ENCODE peak calls at places on chromosomes 16 and 17, in seven cellular contexts. Z is ovary, V is adrenal gland, O is thyroid gland, Y is tibial nerve, U is Peyer's patch, P is stomach. J is an unnamed sample. For H3K36me3, the result is how much of the 10 kb centered on the place peaks cover.

GRCh38 chr17:15958484-15958854 is 13.5 kb downstream of the ADORA2B start:
- DNase-seq in Y (no peak), V (no peak), P (no peak), O (no peak), Z (no peak), U (no peak), J (no peak)

GRCh38 chr16:10828851-10829331 is 10.3 kb upstream of the TVP23A start:
- DNase-seq in O (peak), P (peak), V (peak), U (peak), Y (peak), Z (peak), J (peak)

GRCh38 chr17:36591434-36592315 is at the start of gene DHRS11:
- DNase-seq in O (peak), Y (peak), U (peak), P (peak), Z (peak), V (peak), J (peak)

GRCh38 chr17:72287586-72287985 is 166.8 kb downstream of the SOX9 start:
- DNase-seq in V (no peak), O (peak), P (peak), U (no peak), Y (no peak), Z (no peak), J (no peak)

GRCh38 chr17:72173475-72174116 is 52.8 kb downstream of the SOX9 start:
- DNase-seq in U (no peak), P (no peak), V (no peak), Y (no peak), Z (no peak), O (no peak), J (no peak)

GRCh38 chr17:48547839-48548686 is 3.2 kb upstream of the HOXB2 start:
- DNase-seq in V (peak), Z (no peak), P (no peak), O (no peak), U (peak), Y (no peak), J (no peak)

GRCh38 chr16:72945081-72945480 is 102.8 kb downstream of the ZFHX3 start:
- DNase-seq in Y (no peak), O (no peak), V (no peak), P (no peak), U (no peak), Z (no peak), J (no peak)

GRCh38 chr17:8072727-8073461 is 14.6 kb downstream of the ALOX12B start:
- DNase-seq in Z (no peak), Y (no peak), U (peak), V (peak), O (no peak), P (no peak), J (no peak)

GRCh38 chr17:67488161-67488560 is 111.1 kb downstream of the PITPNC1 start:
- DNase-seq in P (no peak), O (no peak), Y (no peak), U (no peak), Z (no peak), V (no peak), J (peak)

GRCh38 chr17:76544123-76544915 is 4.5 kb downstream of the PRCD start:
- DNase-seq in O (no peak), V (peak), P (no peak), Y (no peak), U (no peak), Z (peak), J (no peak)

GRCh38 chr16:58127634-58128033 is 1.5 kb downstream of the CFAP20 start:
- DNase-seq in U (peak), Z (no peak), O (no peak), V (no peak), P (no peak), Y (no peak), J (no peak)

GRCh38 chr16:3696425-3697218 is 20.7 kb downstream of the TRAP1 start:
- DNase-seq in Z (no peak), P (peak), U (no peak), V (no peak), O (no peak), Y (no peak), J (no peak)

GRCh38 chr17:79529661-79530081 is 81.2 kb downstream of the RBFOX3 start:
- DNase-seq in Z (no peak), V (no peak), O (no peak), P (no peak), Y (no peak), U (no peak), J (no peak)

GRCh38 chr16:21710938-21711337 is 47.2 kb downstream of the OTOA start:
- DNase-seq in U (no peak), O (no peak), V (no peak), Z (no peak), Y (no peak), P (no peak), J (no peak)

GRCh38 chr16:82439678-82440293 is 187.0 kb upstream of the CDH13 start:
- DNase-seq in U (no peak), Z (no peak), P (no peak), O (peak), V (no peak), Y (no peak), J (no peak)

GRCh38 chr17:10875411-10875810 is 37.5 kb upstream of the PIRT start:
- DNase-seq in P (no peak), V (peak), U (no peak), O (peak), Y (no peak), Z (peak), J (no peak)

GRCh38 chr16:24221219-24221618 is 34.9 kb upstream of the CACNG3 start:
- DNase-seq in O (no peak), V (no peak), U (no peak), Y (no peak), P (no peak), Z (no peak), J (no peak)

GRCh38 chr17:68184816-68185436 is 62.9 kb upstream of the AMZ2 start:
- DNase-seq in P (no peak), Z (no peak), O (no peak), V (no peak), U (peak), Y (no peak), J (no peak)

GRCh38 chr16:57091200-57091989 is 988 bp upstream of the CPNE2 start:
- DNase-seq in V (peak), Z (peak), P (peak), O (peak), Y (peak), U (peak), J (peak)

GRCh38 chr17:20266806-20267458 is 200.4 kb downstream of the LGALS9B start:
- DNase-seq in V (peak), Z (no peak), Y (no peak), U (no peak), O (no peak), P (no peak), J (no peak)

GRCh38 chr17:11986939-11987329 is 10.3 kb downstream of the ZNF18 start:
- DNase-seq in V (no peak), Y (no peak), O (no peak), U (no peak), Z (no peak), P (no peak), J (no peak)

GRCh38 chr17:61363601-61364462 is 35.8 kb upstream of the TBX2 start:
- DNase-seq in Y (no peak), P (no peak), V (no peak), Z (no peak), O (no peak), U (no peak), J (no peak)
- TF ChIP-seq POLR2A in Y (no peak), P (no peak), V (no peak), Z (no peak), O (no peak), U (no peak), J (no peak)

DNA sequence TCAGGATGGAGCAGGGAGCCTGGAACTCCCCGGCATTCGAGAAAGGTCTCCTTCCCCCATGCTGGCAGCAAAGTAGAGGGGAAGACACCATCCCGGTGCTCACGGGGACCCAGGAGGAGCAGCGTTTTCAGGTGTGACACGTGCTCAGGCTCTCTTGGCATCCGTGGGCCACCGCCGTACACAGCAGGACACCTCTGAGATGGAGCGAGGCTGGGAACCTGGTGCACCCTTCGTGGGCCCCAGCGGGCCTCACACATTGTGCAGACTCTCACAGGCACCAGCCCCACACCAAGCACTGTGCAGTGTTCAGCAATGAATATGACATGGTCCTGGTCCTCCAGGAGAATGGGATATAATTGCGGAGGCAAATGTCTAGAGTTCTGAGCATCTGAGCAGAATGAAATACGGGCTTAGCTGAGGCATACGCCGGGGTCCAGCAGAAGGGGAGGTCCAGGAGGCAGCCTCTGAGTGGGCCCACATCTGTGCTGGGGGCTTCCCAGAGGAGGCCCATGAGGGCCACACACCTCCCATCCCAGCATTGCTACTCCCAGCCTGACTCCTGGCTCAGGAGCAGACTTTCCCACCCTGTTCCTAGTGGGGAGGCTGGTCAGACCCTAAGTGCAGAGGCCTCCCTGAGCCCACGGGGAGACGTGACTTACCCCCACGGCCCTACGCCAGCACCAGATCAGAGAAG is 72.6 kb downstream of the ABR start:
- DNase-seq in V (no peak), Z (no peak), P (no peak), O (no peak), U (no peak), Y (no peak), J (no peak)
- H3K4me3 ChIP-seq in V (no peak), Z (no peak), P (peak), O (no peak), U (no peak), Y (no peak), J (no peak)

GRCh38 chr17:17088511-17089205 is 46.4 kb downstream of the MPRIP start:
- DNase-seq in U (peak), Y (no peak), V (no peak), P (no peak), O (no peak), Z (no peak), J (no peak)

GRCh38 chr17:17089796-17090641 is 47.8 kb downstream of the MPRIP start:
- DNase-seq in U (peak), V (no peak), Z (no peak), P (no peak), Y (peak), O (peak), J (no peak)

GRCh38 chr17:17088104-17088485 is 45.8 kb downstream of the MPRIP start:
- DNase-seq in V (no peak), Z (no peak), U (peak), P (no peak), Y (peak), O (no peak), J (no peak)

GRCh38 chr17:17090642-17091103 is 48.4 kb downstream of the MPRIP start:
- DNase-seq in O (no peak), P (peak), U (peak), V (no peak), Z (no peak), Y (peak), J (no peak)

GRCh38 chr17:17089206-17089550 is 46.9 kb downstream of the MPRIP start:
- DNase-seq in U (no peak), Y (peak), Z (no peak), O (peak), P (no peak), V (no peak), J (no peak)
- H3K36me3 ChIP-seq in U (under half), Y (under half), Z (under half), O (under half), P (half or more), V (under half), J (under half)

GRCh38 chr17:64147110-64148016 is 17.4 kb upstream of the ERN1 start:
- DNase-seq in O (no peak), U (no peak), Y (no peak), Z (no peak), V (peak), P (no peak), J (no peak)
- TF ChIP-seq POLR2A in O (no peak), U (no peak), Y (no peak), Z (no peak), V (no peak), P (no peak), J (no peak)

GRCh38 chr16:89693931-89694783 is 7.3 kb downstream of the SPATA2L start:
- DNase-seq in Z (no peak), V (no peak), O (no peak), U (no peak), P (no peak), Y (no peak), J (no peak)
- H3K4me3 ChIP-seq in Z (no peak), V (no peak), O (no peak), U (no peak), P (no peak), Y (no peak), J (no peak)